ENCODE peak calls at places on chromosome 9, in eight cellular contexts. One of them, this sample, is unnamed.

GRCh38 chr9:34510506-34511159 is 12.2 kb downstream of the ENHO start:
- DNase-seq in AG09309: no peak
- DNase-seq in GM12891: no peak
- DNase-seq in ELR: no peak
- DNase-seq in T1000: no peak
- DNase-seq in T-helper 17 cell: no peak
- DNase-seq in A172: no peak
- DNase-seq in LoVo: no peak
- DNase-seq in this sample: no peak

GRCh38 chr9:5586391-5586802 is 42.5 kb upstream of the RIC1 start:
- DNase-seq in AG09309: peak
- DNase-seq in GM12891: no peak
- DNase-seq in ELR: peak
- DNase-seq in T1000: no peak
- DNase-seq in T-helper 17 cell: no peak
- DNase-seq in A172: no peak
- DNase-seq in LoVo: no peak
- DNase-seq in this sample: no peak

GRCh38 chr9:6984941-6985578 is 227.3 kb downstream of the KDM4C start:
- DNase-seq in AG09309: no peak
- DNase-seq in GM12891: no peak
- DNase-seq in ELR: no peak
- DNase-seq in T1000: no peak
- DNase-seq in T-helper 17 cell: no peak
- DNase-seq in A172: no peak
- DNase-seq in LoVo: no peak
- DNase-seq in this sample: no peak

GRCh38 chr9:6630502-6631206 is 14.9 kb downstream of the GLDC start:
- DNase-seq in AG09309: no peak
- DNase-seq in GM12891: no peak
- DNase-seq in ELR: no peak
- DNase-seq in T1000: no peak
- DNase-seq in T-helper 17 cell: no peak
- DNase-seq in A172: no peak
- DNase-seq in LoVo: no peak
- DNase-seq in this sample: no peak

GRCh38 chr9:36110434-36110833 is 26.1 kb upstream of the GLIPR2 start:
- DNase-seq in AG09309: no peak
- DNase-seq in GM12891: no peak
- DNase-seq in ELR: peak
- DNase-seq in T1000: no peak
- DNase-seq in T-helper 17 cell: no peak
- DNase-seq in A172: no peak
- DNase-seq in LoVo: no peak
- DNase-seq in this sample: no peak

GRCh38 chr9:100216178-100216787 is 117.2 kb downstream of the INVS start:
- DNase-seq in AG09309: no peak
- DNase-seq in GM12891: no peak
- DNase-seq in ELR: peak
- DNase-seq in T1000: no peak
- DNase-seq in T-helper 17 cell: peak
- DNase-seq in A172: peak
- DNase-seq in LoVo: no peak
- DNase-seq in this sample: peak

GRCh38 chr9:136882109-136882946 is 4.0 kb upstream of the TRAF2 start:
- DNase-seq in AG09309: peak
- DNase-seq in GM12891: peak
- DNase-seq in ELR: peak
- DNase-seq in T1000: peak
- DNase-seq in T-helper 17 cell: peak
- DNase-seq in A172: peak
- DNase-seq in LoVo: peak
- DNase-seq in this sample: no peak

GRCh38 chr9:121601234-121601633 is 50.2 kb upstream of the DAB2IP start:
- DNase-seq in AG09309: no peak
- DNase-seq in GM12891: no peak
- DNase-seq in ELR: peak
- DNase-seq in T1000: no peak
- DNase-seq in T-helper 17 cell: no peak
- DNase-seq in A172: no peak
- DNase-seq in LoVo: no peak
- DNase-seq in this sample: no peak

GRCh38 chr9:100999914-101000540 is 28.5 kb upstream of the PLPPR1 start:
- DNase-seq in AG09309: no peak
- DNase-seq in GM12891: no peak
- DNase-seq in ELR: no peak
- DNase-seq in T1000: no peak
- DNase-seq in T-helper 17 cell: no peak
- DNase-seq in A172: no peak
- DNase-seq in LoVo: no peak
- DNase-seq in this sample: no peak

GRCh38 chr9:22623236-22623635 is 176.6 kb downstream of the DMRTA1 start:
- DNase-seq in AG09309: no peak
- DNase-seq in GM12891: no peak
- DNase-seq in ELR: no peak
- DNase-seq in T1000: no peak
- DNase-seq in T-helper 17 cell: no peak
- DNase-seq in A172: no peak
- DNase-seq in LoVo: no peak
- DNase-seq in this sample: no peak

GRCh38 chr9:134410078-134410834 is 84.0 kb downstream of the RXRA start:
- DNase-seq in AG09309: no peak
- DNase-seq in GM12891: no peak
- DNase-seq in ELR: no peak
- DNase-seq in T1000: no peak
- DNase-seq in T-helper 17 cell: no peak
- DNase-seq in A172: no peak
- DNase-seq in LoVo: no peak
- DNase-seq in this sample: no peak

GRCh38 chr9:114806571-114806970 is 732 bp upstream of the TNFSF15 start:
- DNase-seq in AG09309: no peak
- DNase-seq in GM12891: no peak
- DNase-seq in ELR: no peak
- DNase-seq in T1000: no peak
- DNase-seq in T-helper 17 cell: no peak
- DNase-seq in A172: no peak
- DNase-seq in LoVo: no peak
- DNase-seq in this sample: no peak

GRCh38 chr9:37371565-37372464 is 50.7 kb upstream of the GRHPR start:
- DNase-seq in AG09309: no peak
- DNase-seq in GM12891: no peak
- DNase-seq in ELR: peak
- DNase-seq in T1000: peak
- DNase-seq in T-helper 17 cell: no peak
- DNase-seq in A172: no peak
- DNase-seq in LoVo: no peak
- DNase-seq in this sample: no peak

GRCh38 chr9:87280421-87280820 is 217.2 kb upstream of the DAPK1 start:
- DNase-seq in AG09309: peak
- DNase-seq in GM12891: no peak
- DNase-seq in ELR: peak
- DNase-seq in T1000: peak
- DNase-seq in T-helper 17 cell: no peak
- DNase-seq in A172: peak
- DNase-seq in LoVo: no peak
- DNase-seq in this sample: no peak

GRCh38 chr9:132768932-132769894 is 98.9 kb downstream of the GTF3C4 start:
- DNase-seq in AG09309: no peak
- DNase-seq in GM12891: peak
- DNase-seq in ELR: peak
- DNase-seq in T1000: no peak
- DNase-seq in T-helper 17 cell: peak
- DNase-seq in A172: peak
- DNase-seq in LoVo: peak
- DNase-seq in this sample: peak

GRCh38 chr9:18606831-18607230 is 132.9 kb downstream of the ADAMTSL1 start:
- DNase-seq in AG09309: peak
- DNase-seq in GM12891: no peak
- DNase-seq in ELR: no peak
- DNase-seq in T1000: no peak
- DNase-seq in T-helper 17 cell: no peak
- DNase-seq in A172: peak
- DNase-seq in LoVo: no peak
- DNase-seq in this sample: no peak

GRCh38 chr9:95415158-95415557 is 97.6 kb upstream of the FANCC start:
- DNase-seq in AG09309: no peak
- DNase-seq in GM12891: no peak
- DNase-seq in ELR: peak
- DNase-seq in T1000: no peak
- DNase-seq in T-helper 17 cell: no peak
- DNase-seq in A172: no peak
- DNase-seq in LoVo: no peak
- DNase-seq in this sample: no peak

GRCh38 chr9:73034962-73035361 is 82.1 kb upstream of the ALDH1A1 start:
- DNase-seq in AG09309: no peak
- DNase-seq in GM12891: no peak
- DNase-seq in ELR: no peak
- DNase-seq in T1000: no peak
- DNase-seq in T-helper 17 cell: no peak
- DNase-seq in A172: no peak
- DNase-seq in LoVo: no peak
- DNase-seq in this sample: no peak

GRCh38 chr9:15505927-15506326 is 4.8 kb downstream of the PSIP1 start:
- DNase-seq in AG09309: no peak
- DNase-seq in GM12891: no peak
- DNase-seq in ELR: no peak
- DNase-seq in T1000: no peak
- DNase-seq in T-helper 17 cell: no peak
- DNase-seq in A172: no peak
- DNase-seq in LoVo: no peak
- DNase-seq in this sample: no peak

GRCh38 chr9:72623156-72623555 is 101.7 kb downstream of the TMC1 start:
- DNase-seq in AG09309: no peak
- DNase-seq in GM12891: no peak
- DNase-seq in ELR: no peak
- DNase-seq in T1000: no peak
- DNase-seq in T-helper 17 cell: no peak
- DNase-seq in A172: no peak
- DNase-seq in LoVo: no peak
- DNase-seq in this sample: no peak

GRCh38 chr9:134536101-134536900 is 105.3 kb upstream of the COL5A1 start:
- DNase-seq in AG09309: no peak
- DNase-seq in GM12891: no peak
- DNase-seq in ELR: peak
- DNase-seq in T1000: peak
- DNase-seq in T-helper 17 cell: no peak
- DNase-seq in A172: peak
- DNase-seq in LoVo: no peak
- DNase-seq in this sample: no peak

GRCh38 chr9:18427691-18428090 is 46.3 kb upstream of the ADAMTSL1 start:
- DNase-seq in AG09309: no peak
- DNase-seq in GM12891: no peak
- DNase-seq in ELR: peak
- DNase-seq in T1000: no peak
- DNase-seq in T-helper 17 cell: no peak
- DNase-seq in A172: no peak
- DNase-seq in LoVo: no peak
- DNase-seq in this sample: no peak

GRCh38 chr9:122020398-122020797 is 72.7 kb downstream of the TTLL11 start:
- DNase-seq in AG09309: no peak
- DNase-seq in GM12891: no peak
- DNase-seq in ELR: no peak
- DNase-seq in T1000: no peak
- DNase-seq in T-helper 17 cell: no peak
- DNase-seq in A172: no peak
- DNase-seq in LoVo: no peak
- DNase-seq in this sample: no peak

GRCh38 chr9:137379761-137380161 is 43.2 kb downstream of the EXD3 start:
- DNase-seq in AG09309: no peak
- DNase-seq in GM12891: no peak
- DNase-seq in ELR: no peak
- DNase-seq in T1000: no peak
- DNase-seq in T-helper 17 cell: no peak
- DNase-seq in A172: no peak
- DNase-seq in LoVo: no peak
- DNase-seq in this sample: no peak

This sample was measured in NCI-H460.